ENCODE peak calls at places on chromosomes 4 and X, in seven cellular contexts. K is pancreas, C is suprapubic skin, Q is body of pancreas, Y is AG10803, O is foreskin fibroblast, B is heart right ventricle. H is an unnamed sample.

GRCh38 chr4:74283614-74284013 is 24.7 kb upstream of the EPGN start:
- DNase-seq in B (no peak), Q (no peak), K (no peak), Y (peak), C (no peak), O (peak), H (peak)

GRCh38 chrX:25941087-25941486 is 197.1 kb upstream of the MAGEB18 start:
- DNase-seq in O (peak), C (no peak), B (no peak), Q (no peak), K (no peak), Y (peak), H (no peak)

GRCh38 chr4:40152642-40153041 is 44.2 kb upstream of the RHOH start:
- DNase-seq in B (no peak), K (no peak), O (no peak), Q (no peak), C (no peak), Y (no peak), H (no peak)

GRCh38 chrX:115642895-115643530 is 82.0 kb downstream of the PLS3 start:
- DNase-seq in K (peak), Y (peak), B (no peak), Q (peak), O (peak), C (no peak), H (no peak)

GRCh38 chr4:169225058-169225751 is 45.6 kb downstream of the SH3RF1 start:
- DNase-seq in Q (no peak), B (no peak), O (peak), C (no peak), Y (peak), K (no peak), H (peak)

GRCh38 chrX:71475906-71476305 is 57.0 kb upstream of the OGT start:
- DNase-seq in Q (no peak), Y (peak), B (no peak), K (no peak), O (no peak), C (no peak), H (no peak)

GRCh38 chr4:38940476-38940875 is 72.9 kb downstream of the FAM114A1 start:
- DNase-seq in O (no peak), B (no peak), K (no peak), Y (no peak), C (no peak), Q (no peak), H (no peak)

GRCh38 chr4:147616849-147617172 is 386 bp upstream of the TMEM184C start:
- DNase-seq in K (no peak), O (no peak), C (no peak), B (no peak), Q (no peak), Y (no peak), H (no peak)

GRCh38 chr4:89486042-89486441 is 178.4 kb upstream of the GPRIN3 start:
- DNase-seq in C (no peak), Q (no peak), K (no peak), Y (peak), O (peak), B (no peak), H (no peak)

GRCh38 chr4:62087706-62088105 is 887.6 kb downstream of the ADGRL3 start:
- DNase-seq in C (no peak), O (no peak), B (no peak), K (no peak), Y (no peak), Q (no peak), H (no peak)

GRCh38 chr4:123235431-123235830 is 161.2 kb upstream of the SPRY1 start:
- DNase-seq in O (no peak), Y (peak), K (no peak), B (no peak), Q (no peak), C (no peak), H (peak)

GRCh38 chrX:34365482-34365881 is 233.4 kb upstream of the FAM47A start:
- DNase-seq in C (no peak), K (no peak), Q (no peak), Y (peak), O (peak), B (no peak), H (no peak)

DNA sequence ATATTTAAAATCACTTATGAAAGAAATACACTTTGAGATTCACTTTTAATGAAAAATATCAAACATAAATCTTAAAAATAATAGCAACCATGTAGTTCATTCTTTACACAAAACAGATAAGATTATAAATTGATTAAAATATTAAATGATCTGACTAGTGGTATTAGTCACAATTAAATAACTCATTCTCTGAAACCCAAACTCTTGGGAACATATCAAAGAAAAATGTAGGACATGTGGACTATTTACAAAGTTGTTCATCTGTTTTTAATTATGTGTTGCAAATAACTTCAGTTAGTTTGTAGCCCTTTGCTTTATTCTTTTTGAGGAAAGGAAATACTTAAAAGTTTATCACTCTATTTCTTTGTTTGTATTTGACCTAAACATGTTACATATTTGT is 9.5 kb upstream of the GUCY1A1 start:
- DNase-seq in K (no peak), Q (no peak), O (peak), C (no peak), B (no peak), Y (peak), H (no peak)
- H3K4me3 ChIP-seq in K (no peak), Q (no peak), O (no peak), C (no peak), B (no peak), Y (no peak), H (no peak)

DNA sequence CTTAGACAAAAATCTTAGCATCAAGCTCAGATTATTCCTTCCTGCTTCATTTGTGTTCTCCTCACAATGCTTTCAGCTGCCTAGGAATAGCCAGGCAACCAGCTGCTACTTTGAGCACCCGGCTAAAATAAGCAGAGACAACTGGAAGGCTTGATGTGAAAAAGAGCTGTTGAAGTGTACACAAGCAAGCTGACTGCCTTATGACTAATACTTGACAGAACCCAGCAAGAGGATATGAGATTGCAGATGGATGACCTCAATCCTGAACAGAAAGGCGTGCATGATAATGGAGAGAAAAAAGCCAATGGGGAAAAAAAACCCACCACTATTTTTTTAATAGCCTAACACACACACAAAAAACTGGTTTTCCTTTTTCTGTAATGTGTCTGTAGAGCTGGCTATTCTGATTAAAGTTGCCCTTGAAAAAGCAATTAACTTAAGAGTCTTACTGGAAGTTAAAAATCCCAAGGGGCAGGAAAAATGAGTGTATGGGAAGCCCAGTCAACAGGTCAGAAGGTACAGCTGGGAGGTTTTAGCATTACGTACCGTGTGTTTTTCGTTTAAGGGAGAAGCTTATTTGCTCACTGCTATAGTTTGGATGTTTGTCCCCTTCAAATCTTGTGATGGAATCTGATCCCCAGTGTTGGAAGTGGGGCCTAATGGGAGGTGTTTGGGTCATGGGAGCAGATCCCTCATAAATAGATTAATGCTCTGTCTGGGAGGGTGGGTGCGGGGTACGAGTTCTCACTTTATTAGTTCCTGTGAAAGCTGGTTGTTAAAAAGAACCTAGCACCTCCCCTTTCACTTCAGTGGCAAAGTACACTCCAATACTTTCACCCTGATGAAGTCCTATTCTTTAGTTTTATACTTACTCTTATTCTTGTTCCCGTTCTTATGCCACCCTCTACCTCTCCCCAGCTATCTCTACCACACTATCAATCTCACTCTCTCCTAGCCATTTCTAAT is 37.1 kb upstream of the HERC6 start:
- DNase-seq in C (no peak), K (no peak), Y (peak), B (no peak), O (peak), Q (peak), H (peak)
- TF ChIP-seq CTCF in C (no peak), K (no peak), Y (no peak), B (no peak), O (no peak), Q (no peak), H (no peak)

GRCh38 chrX:103793541-103793932 is 16.9 kb downstream of the PLP1 start:
- DNase-seq in Q (no peak), O (peak), K (no peak), B (no peak), Y (no peak), C (no peak), H (no peak)
- H3K4me3 ChIP-seq in Q (no peak), O (peak), K (no peak), B (no peak), Y (peak), C (no peak), H (peak)

GRCh38 chr4:87497141-87497540 is 32.0 kb downstream of the SPARCL1 start:
- DNase-seq in C (no peak), O (no peak), Q (no peak), Y (no peak), K (no peak), B (no peak), H (no peak)
- TF ChIP-seq CTCF in C (no peak), O (peak), Q (no peak), Y (peak), K (no peak), B (peak), H (no peak)

H was measured in AG04449.